ENCODE peak calls at places on chromosomes 3 and 15, in nine cellular contexts. One of them, this sample, is unnamed.

GRCh38 chr3:45700570-45701073 is 11.4 kb downstream of the SACM1L start:
- DNase-seq in ovary: no peak
- DNase-seq in neural crest cell: no peak
- DNase-seq in activated CD8-positive, alpha-beta memory T cell treated with anti-CD3 and anti-CD28 coated beads, Interleukin-2, amount 50 U/mL, for 48 hours: no peak
- DNase-seq in EH: no peak
- DNase-seq in A549: no peak
- DNase-seq in T1000: no peak
- DNase-seq in pancreas: no peak
- DNase-seq in substantia nigra: no peak
- DNase-seq in this sample: no peak

GRCh38 chr3:135125171-135125801 is 330.2 kb downstream of the EPHB1 start:
- DNase-seq in A549: peak
- DNase-seq in pancreas: no peak
- DNase-seq in T1000: no peak
- DNase-seq in substantia nigra: no peak
- DNase-seq in neural crest cell: peak
- DNase-seq in EH: peak
- DNase-seq in ovary: no peak
- DNase-seq in activated CD8-positive, alpha-beta memory T cell treated with anti-CD3 and anti-CD28 coated beads, Interleukin-2, amount 50 U/mL, for 48 hours: no peak
- DNase-seq in this sample: no peak

GRCh38 chr3:64138046-64138445 is 87.2 kb downstream of the PRICKLE2 start:
- DNase-seq in T1000: no peak
- DNase-seq in neural crest cell: no peak
- DNase-seq in ovary: no peak
- DNase-seq in EH: peak
- DNase-seq in pancreas: no peak
- DNase-seq in substantia nigra: no peak
- DNase-seq in A549: no peak
- DNase-seq in activated CD8-positive, alpha-beta memory T cell treated with anti-CD3 and anti-CD28 coated beads, Interleukin-2, amount 50 U/mL, for 48 hours: no peak
- DNase-seq in this sample: no peak

GRCh38 chr3:66033241-66034138 is 5.2 kb downstream of the MAGI1 start:
- DNase-seq in T1000: no peak
- DNase-seq in substantia nigra: no peak
- DNase-seq in activated CD8-positive, alpha-beta memory T cell treated with anti-CD3 and anti-CD28 coated beads, Interleukin-2, amount 50 U/mL, for 48 hours: no peak
- DNase-seq in pancreas: no peak
- DNase-seq in ovary: no peak
- DNase-seq in A549: no peak
- DNase-seq in EH: peak
- DNase-seq in neural crest cell: no peak
- DNase-seq in this sample: no peak

GRCh38 chr15:63133786-63134185 is 12.1 kb downstream of the LACTB start:
- DNase-seq in T1000: no peak
- DNase-seq in activated CD8-positive, alpha-beta memory T cell treated with anti-CD3 and anti-CD28 coated beads, Interleukin-2, amount 50 U/mL, for 48 hours: no peak
- DNase-seq in ovary: no peak
- DNase-seq in EH: peak
- DNase-seq in neural crest cell: no peak
- DNase-seq in A549: no peak
- DNase-seq in pancreas: no peak
- DNase-seq in substantia nigra: no peak
- DNase-seq in this sample: no peak

GRCh38 chr15:96274698-96275097 is 55.8 kb upstream of the NR2F2 start:
- DNase-seq in neural crest cell: no peak
- DNase-seq in EH: peak
- DNase-seq in pancreas: no peak
- DNase-seq in T1000: no peak
- DNase-seq in ovary: no peak
- DNase-seq in A549: no peak
- DNase-seq in substantia nigra: no peak
- DNase-seq in activated CD8-positive, alpha-beta memory T cell treated with anti-CD3 and anti-CD28 coated beads, Interleukin-2, amount 50 U/mL, for 48 hours: no peak
- DNase-seq in this sample: no peak

GRCh38 chr15:74406992-74407705 is 26.6 kb downstream of the SEMA7A start:
- DNase-seq in EH: peak
- DNase-seq in activated CD8-positive, alpha-beta memory T cell treated with anti-CD3 and anti-CD28 coated beads, Interleukin-2, amount 50 U/mL, for 48 hours: no peak
- DNase-seq in substantia nigra: no peak
- DNase-seq in pancreas: no peak
- DNase-seq in neural crest cell: peak
- DNase-seq in T1000: peak
- DNase-seq in ovary: peak
- DNase-seq in A549: peak
- DNase-seq in this sample: no peak

GRCh38 chr3:52222319-52223221 is 2.9 kb downstream of the TLR9 start:
- DNase-seq in A549: no peak
- DNase-seq in T1000: no peak
- DNase-seq in ovary: peak
- DNase-seq in pancreas: no peak
- DNase-seq in EH: no peak
- DNase-seq in neural crest cell: no peak
- DNase-seq in substantia nigra: no peak
- DNase-seq in activated CD8-positive, alpha-beta memory T cell treated with anti-CD3 and anti-CD28 coated beads, Interleukin-2, amount 50 U/mL, for 48 hours: no peak
- DNase-seq in this sample: peak

GRCh38 chr15:74889882-74890768 is at the start of gene MPI:
- DNase-seq in EH: peak
- DNase-seq in T1000: peak
- DNase-seq in ovary: peak
- DNase-seq in neural crest cell: peak
- DNase-seq in activated CD8-positive, alpha-beta memory T cell treated with anti-CD3 and anti-CD28 coated beads, Interleukin-2, amount 50 U/mL, for 48 hours: peak
- DNase-seq in substantia nigra: peak
- DNase-seq in pancreas: peak
- DNase-seq in A549: peak
- DNase-seq in this sample: peak

GRCh38 chr3:188046561-188047213 is 107.3 kb upstream of the LPP start:
- DNase-seq in ovary: no peak
- DNase-seq in neural crest cell: no peak
- DNase-seq in substantia nigra: no peak
- DNase-seq in pancreas: no peak
- DNase-seq in A549: no peak
- DNase-seq in T1000: no peak
- DNase-seq in activated CD8-positive, alpha-beta memory T cell treated with anti-CD3 and anti-CD28 coated beads, Interleukin-2, amount 50 U/mL, for 48 hours: no peak
- DNase-seq in EH: peak
- DNase-seq in this sample: no peak

GRCh38 chr3:62615258-62615840 is 242.0 kb upstream of the FEZF2 start:
- DNase-seq in A549: no peak
- DNase-seq in substantia nigra: no peak
- DNase-seq in activated CD8-positive, alpha-beta memory T cell treated with anti-CD3 and anti-CD28 coated beads, Interleukin-2, amount 50 U/mL, for 48 hours: no peak
- DNase-seq in T1000: no peak
- DNase-seq in neural crest cell: no peak
- DNase-seq in EH: no peak
- DNase-seq in pancreas: no peak
- DNase-seq in ovary: no peak
- DNase-seq in this sample: no peak

GRCh38 chr3:8712871-8713360 is 20.7 kb upstream of the CAV3 start:
- DNase-seq in substantia nigra: no peak
- DNase-seq in activated CD8-positive, alpha-beta memory T cell treated with anti-CD3 and anti-CD28 coated beads, Interleukin-2, amount 50 U/mL, for 48 hours: no peak
- DNase-seq in EH: no peak
- DNase-seq in ovary: no peak
- DNase-seq in neural crest cell: no peak
- DNase-seq in A549: no peak
- DNase-seq in T1000: no peak
- DNase-seq in pancreas: no peak
- DNase-seq in this sample: no peak

GRCh38 chr3:42892169-42892568 is 13.8 kb upstream of the ZNF662 start:
- DNase-seq in T1000: no peak
- DNase-seq in ovary: no peak
- DNase-seq in A549: no peak
- DNase-seq in substantia nigra: no peak
- DNase-seq in pancreas: no peak
- DNase-seq in activated CD8-positive, alpha-beta memory T cell treated with anti-CD3 and anti-CD28 coated beads, Interleukin-2, amount 50 U/mL, for 48 hours: no peak
- DNase-seq in EH: peak
- DNase-seq in neural crest cell: no peak
- DNase-seq in this sample: no peak

GRCh38 chr3:11509175-11510000 is 134.3 kb downstream of the VGLL4 start:
- DNase-seq in activated CD8-positive, alpha-beta memory T cell treated with anti-CD3 and anti-CD28 coated beads, Interleukin-2, amount 50 U/mL, for 48 hours: no peak
- DNase-seq in A549: peak
- DNase-seq in neural crest cell: peak
- DNase-seq in T1000: peak
- DNase-seq in EH: peak
- DNase-seq in pancreas: peak
- DNase-seq in substantia nigra: no peak
- DNase-seq in ovary: peak
- DNase-seq in this sample: peak

GRCh38 chr15:74482661-74483060 is 21.7 kb upstream of the UBL7 start:
- DNase-seq in ovary: no peak
- DNase-seq in pancreas: no peak
- DNase-seq in T1000: no peak
- DNase-seq in activated CD8-positive, alpha-beta memory T cell treated with anti-CD3 and anti-CD28 coated beads, Interleukin-2, amount 50 U/mL, for 48 hours: no peak
- DNase-seq in A549: no peak
- DNase-seq in EH: peak
- DNase-seq in neural crest cell: no peak
- DNase-seq in substantia nigra: no peak
- DNase-seq in this sample: no peak

GRCh38 chr3:151008699-151009098 is 36.2 kb upstream of the CLRN1 start:
- DNase-seq in activated CD8-positive, alpha-beta memory T cell treated with anti-CD3 and anti-CD28 coated beads, Interleukin-2, amount 50 U/mL, for 48 hours: no peak
- DNase-seq in pancreas: no peak
- DNase-seq in T1000: no peak
- DNase-seq in substantia nigra: no peak
- DNase-seq in neural crest cell: no peak
- DNase-seq in EH: peak
- DNase-seq in ovary: no peak
- DNase-seq in A549: peak
- DNase-seq in this sample: no peak

GRCh38 chr3:53347261-53348064 is at the start of gene DCP1A:
- DNase-seq in ovary: peak
- DNase-seq in T1000: peak
- DNase-seq in neural crest cell: peak
- DNase-seq in activated CD8-positive, alpha-beta memory T cell treated with anti-CD3 and anti-CD28 coated beads, Interleukin-2, amount 50 U/mL, for 48 hours: peak
- DNase-seq in EH: peak
- DNase-seq in pancreas: peak
- DNase-seq in A549: peak
- DNase-seq in substantia nigra: peak
- DNase-seq in this sample: peak

GRCh38 chr3:171190668-171191067 is 164.1 kb upstream of the SLC2A2 start:
- DNase-seq in T1000: no peak
- DNase-seq in EH: peak
- DNase-seq in neural crest cell: no peak
- DNase-seq in A549: no peak
- DNase-seq in activated CD8-positive, alpha-beta memory T cell treated with anti-CD3 and anti-CD28 coated beads, Interleukin-2, amount 50 U/mL, for 48 hours: no peak
- DNase-seq in pancreas: no peak
- DNase-seq in substantia nigra: no peak
- DNase-seq in ovary: no peak
- DNase-seq in this sample: no peak

GRCh38 chr3:112167758-112168157 is 34.7 kb upstream of the GCSAM start:
- DNase-seq in pancreas: no peak
- DNase-seq in substantia nigra: no peak
- DNase-seq in neural crest cell: no peak
- DNase-seq in EH: no peak
- DNase-seq in activated CD8-positive, alpha-beta memory T cell treated with anti-CD3 and anti-CD28 coated beads, Interleukin-2, amount 50 U/mL, for 48 hours: no peak
- DNase-seq in T1000: no peak
- DNase-seq in A549: no peak
- DNase-seq in ovary: no peak
- DNase-seq in this sample: no peak

GRCh38 chr3:185423178-185423577 is 60.2 kb downstream of the MAP3K13 start:
- DNase-seq in pancreas: no peak
- DNase-seq in substantia nigra: no peak
- DNase-seq in EH: peak
- DNase-seq in neural crest cell: no peak
- DNase-seq in ovary: no peak
- DNase-seq in activated CD8-positive, alpha-beta memory T cell treated with anti-CD3 and anti-CD28 coated beads, Interleukin-2, amount 50 U/mL, for 48 hours: no peak
- DNase-seq in A549: peak
- DNase-seq in T1000: no peak
- DNase-seq in this sample: no peak

GRCh38 chr3:53232641-53233377 is 23.0 kb downstream of the TKT start:
- DNase-seq in neural crest cell: no peak
- DNase-seq in substantia nigra: no peak
- DNase-seq in pancreas: no peak
- DNase-seq in ovary: no peak
- DNase-seq in T1000: no peak
- DNase-seq in A549: no peak
- DNase-seq in EH: no peak
- DNase-seq in activated CD8-positive, alpha-beta memory T cell treated with anti-CD3 and anti-CD28 coated beads, Interleukin-2, amount 50 U/mL, for 48 hours: no peak
- DNase-seq in this sample: no peak

GRCh38 chr3:153164009-153164550 is 2.1 kb downstream of the RAP2B start:
- DNase-seq in A549: no peak
- DNase-seq in T1000: no peak
- DNase-seq in substantia nigra: no peak
- DNase-seq in neural crest cell: no peak
- DNase-seq in ovary: no peak
- DNase-seq in activated CD8-positive, alpha-beta memory T cell treated with anti-CD3 and anti-CD28 coated beads, Interleukin-2, amount 50 U/mL, for 48 hours: no peak
- DNase-seq in EH: peak
- DNase-seq in pancreas: no peak
- DNase-seq in this sample: no peak

GRCh38 chr3:139937674-139938279 is 2.8 kb downstream of the CLSTN2 start:
- DNase-seq in T1000: peak
- DNase-seq in neural crest cell: peak
- DNase-seq in activated CD8-positive, alpha-beta memory T cell treated with anti-CD3 and anti-CD28 coated beads, Interleukin-2, amount 50 U/mL, for 48 hours: no peak
- DNase-seq in substantia nigra: no peak
- DNase-seq in A549: peak
- DNase-seq in EH: peak
- DNase-seq in pancreas: no peak
- DNase-seq in ovary: peak
- DNase-seq in this sample: peak

GRCh38 chr3:110138966-110139555 is 801.7 kb upstream of the DPPA4 start:
- DNase-seq in EH: no peak
- DNase-seq in substantia nigra: no peak
- DNase-seq in T1000: no peak
- DNase-seq in activated CD8-positive, alpha-beta memory T cell treated with anti-CD3 and anti-CD28 coated beads, Interleukin-2, amount 50 U/mL, for 48 hours: no peak
- DNase-seq in A549: no peak
- DNase-seq in neural crest cell: no peak
- DNase-seq in pancreas: no peak
- DNase-seq in ovary: no peak
- DNase-seq in this sample: no peak

GRCh38 chr3:14923476-14923875 is 23.9 kb upstream of the NR2C2 start:
- DNase-seq in neural crest cell: no peak
- DNase-seq in substantia nigra: no peak
- DNase-seq in A549: no peak
- DNase-seq in pancreas: peak
- DNase-seq in activated CD8-positive, alpha-beta memory T cell treated with anti-CD3 and anti-CD28 coated beads, Interleukin-2, amount 50 U/mL, for 48 hours: no peak
- DNase-seq in ovary: no peak
- DNase-seq in T1000: no peak
- DNase-seq in EH: no peak
- DNase-seq in this sample: no peak

GRCh38 chr3:117399311-117400068 is 689.9 kb downstream of the TUSC7 start:
- DNase-seq in ovary: no peak
- DNase-seq in A549: no peak
- DNase-seq in activated CD8-positive, alpha-beta memory T cell treated with anti-CD3 and anti-CD28 coated beads, Interleukin-2, amount 50 U/mL, for 48 hours: no peak
- DNase-seq in neural crest cell: no peak
- DNase-seq in pancreas: no peak
- DNase-seq in EH: peak
- DNase-seq in T1000: no peak
- DNase-seq in substantia nigra: peak
- DNase-seq in this sample: no peak

GRCh38 chr3:161222662-161223061 is 1.6 kb downstream of the NMD3 start:
- DNase-seq in substantia nigra: no peak
- DNase-seq in A549: no peak
- DNase-seq in activated CD8-positive, alpha-beta memory T cell treated with anti-CD3 and anti-CD28 coated beads, Interleukin-2, amount 50 U/mL, for 48 hours: no peak
- DNase-seq in EH: peak
- DNase-seq in ovary: no peak
- DNase-seq in neural crest cell: no peak
- DNase-seq in pancreas: no peak
- DNase-seq in T1000: no peak
- DNase-seq in this sample: no peak

GRCh38 chr3:173065543-173065970 is 75.5 kb downstream of the SPATA16 start:
- DNase-seq in pancreas: no peak
- DNase-seq in EH: peak
- DNase-seq in ovary: no peak
- DNase-seq in A549: no peak
- DNase-seq in activated CD8-positive, alpha-beta memory T cell treated with anti-CD3 and anti-CD28 coated beads, Interleukin-2, amount 50 U/mL, for 48 hours: no peak
- DNase-seq in substantia nigra: no peak
- DNase-seq in T1000: peak
- DNase-seq in neural crest cell: no peak
- DNase-seq in this sample: no peak

GRCh38 chr15:44096596-44096995 is 98.5 kb downstream of the FRMD5 start:
- DNase-seq in EH: no peak
- DNase-seq in pancreas: no peak
- DNase-seq in A549: no peak
- DNase-seq in neural crest cell: no peak
- DNase-seq in ovary: no peak
- DNase-seq in activated CD8-positive, alpha-beta memory T cell treated with anti-CD3 and anti-CD28 coated beads, Interleukin-2, amount 50 U/mL, for 48 hours: no peak
- DNase-seq in T1000: no peak
- DNase-seq in substantia nigra: no peak
- DNase-seq in this sample: no peak

GRCh38 chr3:180871901-180872300 is 40.6 kb upstream of the FXR1 start:
- DNase-seq in T1000: no peak
- DNase-seq in pancreas: no peak
- DNase-seq in substantia nigra: no peak
- DNase-seq in A549: no peak
- DNase-seq in neural crest cell: no peak
- DNase-seq in activated CD8-positive, alpha-beta memory T cell treated with anti-CD3 and anti-CD28 coated beads, Interleukin-2, amount 50 U/mL, for 48 hours: no peak
- DNase-seq in ovary: no peak
- DNase-seq in EH: peak
- DNase-seq in this sample: no peak

GRCh38 chr3:36365829-36366228 is 14.5 kb upstream of the STAC start:
- DNase-seq in A549: no peak
- DNase-seq in T1000: no peak
- DNase-seq in neural crest cell: no peak
- DNase-seq in EH: no peak
- DNase-seq in substantia nigra: no peak
- DNase-seq in activated CD8-positive, alpha-beta memory T cell treated with anti-CD3 and anti-CD28 coated beads, Interleukin-2, amount 50 U/mL, for 48 hours: no peak
- DNase-seq in ovary: no peak
- DNase-seq in pancreas: no peak
- DNase-seq in this sample: no peak